ENCODE peak calls at places on chromosomes 7 and 10, in ten cellular contexts. N, K, W, M, Z, H, O, L, V and D are unnamed samples.

GRCh38 chr7:12584940-12585339 is 14.4 kb downstream of the SCIN start:
- DNase-seq in N (no peak), K (no peak), W (no peak), M (peak), Z (no peak), H (no peak), O (peak), L (no peak), V (no peak), D (peak)

GRCh38 chr7:137932881-137933269 is 69.0 kb downstream of the CREB3L2 start:
- DNase-seq in N (no peak), K (no peak), W (no peak), M (no peak), Z (peak), H (no peak), O (no peak), L (no peak), V (no peak), D (peak)

GRCh38 chr10:70648427-70648826 is 23.9 kb upstream of the ADAMTS14 start:
- DNase-seq in N (no peak), K (no peak), W (no peak), M (no peak), Z (no peak), H (no peak), O (no peak), L (no peak), V (peak), D (no peak)

GRCh38 chr7:95960706-95961244 is 188.4 kb downstream of the DYNC1I1 start:
- DNase-seq in N (no peak), K (no peak), W (no peak), M (no peak), Z (no peak), H (no peak), O (no peak), L (no peak), V (no peak), D (no peak)

GRCh38 chr10:37010741-37011140 is 114.7 kb upstream of the ANKRD30A start:
- DNase-seq in N (no peak), K (no peak), W (no peak), M (no peak), Z (no peak), H (no peak), O (no peak), L (no peak), V (no peak), D (no peak)

GRCh38 chr7:121313793-121314676 is 14.8 kb upstream of the WNT16 start:
- DNase-seq in N (no peak), K (peak), W (peak), M (no peak), Z (peak), H (no peak), O (peak), L (no peak), V (no peak), D (peak)

GRCh38 chr10:93098816-93099215 is 25.1 kb downstream of the CYP26A1 start:
- DNase-seq in N (no peak), K (no peak), W (no peak), M (no peak), Z (no peak), H (no peak), O (no peak), L (no peak), V (no peak), D (no peak)

GRCh38 chr7:158404031-158404761 is 183.4 kb downstream of the PTPRN2 start:
- DNase-seq in N (no peak), K (no peak), W (no peak), M (no peak), Z (no peak), H (no peak), O (no peak), L (no peak), V (no peak), D (no peak)

GRCh38 chr7:134034652-134035051 is 92.5 kb upstream of the LRGUK start:
- DNase-seq in N (no peak), K (no peak), W (no peak), M (no peak), Z (no peak), H (no peak), O (no peak), L (no peak), V (no peak), D (no peak)

GRCh38 chr7:30003098-30003497 is 13.5 kb upstream of the SCRN1 start:
- DNase-seq in N (no peak), K (no peak), W (no peak), M (no peak), Z (no peak), H (no peak), O (no peak), L (no peak), V (peak), D (no peak)

GRCh38 chr10:21315321-21316220 is 209.9 kb downstream of the SKIDA1 start:
- DNase-seq in N (no peak), K (peak), W (peak), M (peak), Z (peak), H (peak), O (no peak), L (peak), V (peak), D (peak)

GRCh38 chr7:20033621-20034200 is 183.5 kb downstream of the MACC1 start:
- DNase-seq in N (no peak), K (no peak), W (peak), M (peak), Z (peak), H (no peak), O (no peak), L (no peak), V (no peak), D (peak)

GRCh38 chr7:151891182-151891581 is 14.3 kb upstream of the PRKAG2 start:
- DNase-seq in N (no peak), K (no peak), W (no peak), M (no peak), Z (no peak), H (peak), O (peak), L (no peak), V (no peak), D (no peak)

GRCh38 chr10:121266370-121266769 is 331.9 kb downstream of the FGFR2 start:
- DNase-seq in N (no peak), K (no peak), W (no peak), M (no peak), Z (no peak), H (no peak), O (no peak), L (no peak), V (no peak), D (no peak)

GRCh38 chr10:72886596-72887522 is 6.7 kb upstream of the OIT3 start:
- DNase-seq in N (no peak), K (no peak), W (peak), M (no peak), Z (no peak), H (no peak), O (no peak), L (no peak), V (peak), D (no peak)

GRCh38 chr7:836429-836828 is 4.2 kb downstream of the SUN1 start:
- DNase-seq in N (peak), K (no peak), W (peak), M (no peak), Z (peak), H (no peak), O (peak), L (no peak), V (peak), D (no peak)

GRCh38 chr10:67327626-67328535 is 368.1 kb downstream of the CTNNA3 start:
- DNase-seq in N (no peak), K (no peak), W (no peak), M (no peak), Z (no peak), H (no peak), O (no peak), L (no peak), V (no peak), D (no peak)

GRCh38 chr10:112919721-112920120 is 30.3 kb upstream of the TCF7L2 start:
- DNase-seq in N (no peak), K (peak), W (peak), M (no peak), Z (peak), H (peak), O (no peak), L (no peak), V (no peak), D (no peak)

GRCh38 chr7:1502845-1503244 is 1.3 kb downstream of the INTS1 start:
- DNase-seq in N (no peak), K (no peak), W (no peak), M (no peak), Z (no peak), H (no peak), O (no peak), L (no peak), V (no peak), D (no peak)

GRCh38 chr7:435518-436366 is 83.9 kb downstream of the PDGFA start:
- DNase-seq in N (peak), K (peak), W (no peak), M (no peak), Z (peak), H (peak), O (peak), L (no peak), V (no peak), D (no peak)

GRCh38 chr7:87497482-87497881 is 22.0 kb upstream of the ABCB4 start:
- DNase-seq in N (no peak), K (no peak), W (no peak), M (no peak), Z (no peak), H (no peak), O (no peak), L (no peak), V (no peak), D (no peak)

GRCh38 chr10:123007558-123008378 is 827 bp downstream of the IKZF5 start:
- DNase-seq in N (no peak), K (peak), W (peak), M (no peak), Z (peak), H (peak), O (peak), L (no peak), V (peak), D (no peak)

GRCh38 chr10:90652519-90652918 is 205.3 kb downstream of the HTR7 start:
- DNase-seq in N (no peak), K (no peak), W (peak), M (no peak), Z (peak), H (no peak), O (no peak), L (no peak), V (peak), D (peak)

GRCh38 chr10:132802694-132803320 is 16.9 kb upstream of the NKX6-2 start:
- DNase-seq in N (no peak), K (no peak), W (no peak), M (no peak), Z (no peak), H (no peak), O (no peak), L (no peak), V (peak), D (no peak)

GRCh38 chr10:117552759-117553158 is 10.2 kb downstream of the EMX2 start:
- DNase-seq in N (no peak), K (no peak), W (no peak), M (no peak), Z (no peak), H (no peak), O (no peak), L (no peak), V (no peak), D (no peak)

GRCh38 chr7:151408839-151409554 is 841 bp downstream of the WDR86 start:
- DNase-seq in N (peak), K (no peak), W (peak), M (no peak), Z (no peak), H (no peak), O (peak), L (no peak), V (peak), D (no peak)

GRCh38 chr7:48360574-48360973 is 189.3 kb downstream of the ABCA13 start:
- DNase-seq in N (no peak), K (no peak), W (no peak), M (no peak), Z (no peak), H (no peak), O (no peak), L (no peak), V (no peak), D (no peak)

GRCh38 chr7:5420841-5421625 is 2.6 kb downstream of the TNRC18 start:
- DNase-seq in N (no peak), K (no peak), W (no peak), M (no peak), Z (no peak), H (peak), O (no peak), L (no peak), V (peak), D (no peak)

GRCh38 chr7:148973256-148973655 is 55.0 kb downstream of the PDIA4 start:
- DNase-seq in N (no peak), K (no peak), W (no peak), M (no peak), Z (no peak), H (no peak), O (no peak), L (no peak), V (no peak), D (no peak)

GRCh38 chr10:103564799-103565365 is 71.4 kb downstream of the NEURL1 start:
- DNase-seq in N (peak), K (no peak), W (no peak), M (no peak), Z (no peak), H (no peak), O (peak), L (no peak), V (peak), D (no peak)

GRCh38 chr7:77680266-77680665 is 16.0 kb upstream of the RSBN1L start:
- DNase-seq in N (no peak), K (no peak), W (no peak), M (no peak), Z (no peak), H (no peak), O (no peak), L (no peak), V (no peak), D (no peak)

GRCh38 chr7:157302314-157302711 is 34.5 kb upstream of the DNAJB6 start:
- DNase-seq in N (peak), K (peak), W (peak), M (no peak), Z (no peak), H (peak), O (peak), L (no peak), V (no peak), D (peak)

DNA sequence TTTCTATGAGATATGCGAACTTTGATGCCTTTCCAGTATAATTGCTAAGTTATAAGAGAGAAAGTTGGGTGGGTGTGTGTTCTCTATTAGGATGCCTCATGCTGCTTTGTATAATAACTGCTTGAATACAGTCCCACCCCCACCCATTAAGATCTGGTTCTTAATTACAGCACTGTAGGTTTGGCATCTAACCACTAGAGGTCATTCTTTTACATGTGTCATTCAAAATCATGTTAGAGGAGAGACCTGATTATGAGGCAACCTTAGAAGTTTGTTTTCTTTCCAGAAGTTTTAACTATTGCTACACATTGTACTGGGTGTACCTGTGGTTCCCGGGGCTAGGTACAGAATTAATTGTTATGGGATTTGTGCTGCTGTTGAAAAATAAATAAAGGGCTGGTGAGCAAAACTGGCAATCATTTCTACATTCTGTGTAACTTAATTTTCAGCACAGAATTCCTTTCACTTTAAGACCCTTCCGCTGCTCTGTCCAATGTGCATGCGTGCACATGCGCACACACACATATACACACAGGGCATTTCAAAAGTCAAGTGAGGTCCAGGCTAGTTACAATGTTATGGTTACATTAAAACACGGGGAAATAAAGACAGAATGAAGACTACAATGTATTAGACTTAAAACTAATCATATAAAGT is 1156.3 kb downstream of the SORCS3 start:
- DNase-seq in N (no peak), K (peak), W (peak), M (no peak), Z (no peak), H (no peak), O (no peak), L (no peak), V (peak), D (peak)
- TF ChIP-seq CTCF in N (no peak), K (peak), W (peak), M (no peak), Z (no peak), H (peak), O (peak), L (no peak), V (peak), D (peak)

GRCh38 chr10:113983552-113983951 is 60.1 kb upstream of the ADRB1 start:
- DNase-seq in N (no peak), K (no peak), W (no peak), M (no peak), Z (no peak), H (no peak), O (peak), L (no peak), V (no peak), D (no peak)

GRCh38 chr10:113987156-113987555 is 56.5 kb upstream of the ADRB1 start:
- DNase-seq in N (no peak), K (no peak), W (no peak), M (no peak), Z (no peak), H (no peak), O (no peak), L (no peak), V (no peak), D (no peak)

GRCh38 chr10:113986316-113986715 is 57.4 kb upstream of the ADRB1 start:
- DNase-seq in N (no peak), K (no peak), W (no peak), M (no peak), Z (no peak), H (no peak), O (no peak), L (no peak), V (no peak), D (no peak)

GRCh38 chr10:113987805-113988204 is 55.9 kb upstream of the ADRB1 start:
- DNase-seq in N (no peak), K (no peak), W (peak), M (no peak), Z (no peak), H (no peak), O (no peak), L (no peak), V (no peak), D (no peak)

GRCh38 chr10:113985342-113985844 is 58.3 kb upstream of the ADRB1 start:
- DNase-seq in N (no peak), K (no peak), W (no peak), M (no peak), Z (no peak), H (no peak), O (no peak), L (no peak), V (peak), D (no peak)
- H3K4me3 ChIP-seq in N (no peak), K (no peak), W (no peak), M (no peak), Z (no peak), H (no peak), O (no peak), L (no peak), V (no peak), D (no peak)

GRCh38 chr10:96752380-96752779 is 32.1 kb upstream of the PIK3AP1 start:
- DNase-seq in N (no peak), K (no peak), W (no peak), M (no peak), Z (no peak), H (no peak), O (no peak), L (no peak), V (no peak), D (no peak)

GRCh38 chr10:96758423-96758822 is 38.1 kb upstream of the PIK3AP1 start:
- DNase-seq in N (no peak), K (no peak), W (no peak), M (no peak), Z (no peak), H (no peak), O (no peak), L (no peak), V (no peak), D (no peak)

GRCh38 chr10:96756111-96756903 is 36.0 kb upstream of the PIK3AP1 start:
- DNase-seq in N (no peak), K (no peak), W (no peak), M (no peak), Z (no peak), H (no peak), O (no peak), L (no peak), V (no peak), D (no peak)

DNA sequence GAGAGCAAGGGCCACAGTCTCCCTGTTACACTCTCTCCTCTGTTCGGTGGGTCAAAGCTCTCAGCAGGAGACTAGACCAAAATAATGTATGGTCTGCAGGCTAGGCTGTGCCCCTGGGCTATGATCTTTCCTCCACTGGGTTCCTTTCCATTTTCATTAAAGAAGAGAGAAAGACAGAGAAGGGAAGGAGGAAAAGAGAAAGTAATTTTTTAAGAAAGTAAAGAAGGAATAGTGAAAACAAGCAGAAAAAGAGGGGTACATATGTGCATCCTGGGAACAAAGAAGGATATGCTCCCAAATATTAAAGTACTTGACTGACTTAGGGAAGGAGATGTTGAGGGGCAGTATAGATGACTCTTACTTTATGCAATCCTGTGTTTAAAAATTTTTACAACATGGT is 33.6 kb upstream of the PIK3AP1 start:
- DNase-seq in N (no peak), K (no peak), W (no peak), M (no peak), Z (no peak), H (no peak), O (no peak), L (no peak), V (no peak), D (no peak)
- TF ChIP-seq CTCF in N (no peak), K (no peak), W (no peak), M (no peak), Z (no peak), H (no peak), O (no peak), L (no peak), V (no peak), D (no peak)

GRCh38 chr10:99619090-99619800 is 994 bp downstream of the SLC25A28 start:
- DNase-seq in N (no peak), K (no peak), W (no peak), M (no peak), Z (peak), H (no peak), O (no peak), L (no peak), V (peak), D (no peak)

GRCh38 chr10:99620713-99621453 is 644 bp upstream of the SLC25A28 start:
- DNase-seq in N (peak), K (peak), W (peak), M (peak), Z (peak), H (peak), O (peak), L (peak), V (peak), D (peak)

GRCh38 chr10:99619851-99620712 is at the start of gene SLC25A28:
- DNase-seq in N (peak), K (peak), W (peak), M (peak), Z (peak), H (peak), O (peak), L (peak), V (peak), D (peak)

GRCh38 chr10:99623919-99624318 is 3.7 kb upstream of the SLC25A28 start:
- DNase-seq in N (no peak), K (no peak), W (no peak), M (no peak), Z (no peak), H (no peak), O (no peak), L (no peak), V (no peak), D (no peak)

DNA sequence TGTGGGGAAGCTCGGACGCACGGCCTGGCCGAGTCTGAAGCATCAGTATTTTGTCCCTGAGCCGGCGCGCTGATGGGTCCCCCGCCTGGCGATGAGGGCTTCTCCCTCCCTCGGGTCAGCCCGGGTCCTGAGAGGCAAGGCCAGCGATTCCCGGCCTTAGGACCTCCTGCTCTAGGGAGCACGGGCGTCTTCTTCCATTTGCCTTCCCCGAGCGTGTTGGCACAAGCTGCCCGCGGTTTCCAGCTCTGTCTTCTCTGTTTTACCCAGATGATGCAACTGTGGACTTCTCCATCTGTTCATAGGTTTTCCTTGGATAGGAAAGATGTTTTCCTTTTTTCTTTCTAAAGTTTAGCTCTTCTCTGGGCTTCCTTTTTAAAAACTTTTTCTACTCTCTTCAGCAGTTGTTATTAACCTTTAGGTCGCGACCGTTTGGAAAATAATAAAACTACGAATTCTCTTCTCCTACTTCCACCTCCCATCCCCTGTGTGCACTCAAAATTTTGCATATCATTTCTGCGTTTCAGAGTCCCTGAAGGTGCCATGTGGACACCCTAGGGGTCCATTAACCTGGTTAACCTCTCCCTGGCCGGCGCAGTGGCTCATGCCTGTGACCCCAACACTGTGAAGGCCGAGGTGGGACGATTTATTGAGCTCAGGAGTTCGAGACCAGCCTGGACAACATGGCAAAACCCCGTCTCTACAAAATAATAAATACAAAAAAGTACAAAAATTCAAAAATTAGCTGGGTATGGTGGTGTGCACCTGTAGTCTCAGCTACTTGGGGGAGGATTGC is 1.4 kb upstream of the SLC25A28 start:
- DNase-seq in N (peak), K (no peak), W (no peak), M (no peak), Z (peak), H (no peak), O (no peak), L (no peak), V (no peak), D (no peak)
- H3K4me3 ChIP-seq in N (peak), K (peak), W (peak), M (peak), Z (peak), H (peak), O (peak), L (peak), V (peak), D (peak)